ENCODE peak calls at places on chromosomes 7 and 10, in eight cellular contexts. Q is activated effector memory CD4-positive, alpha-beta T cell treated with anti-CD3 and anti-CD28 coated beads, Interleukin-2, amount 50 U/mL, for 16 hours; I is stimulated activated CD4-positive, alpha-beta T cell treated with anti-CD3 and anti-CD28 coated beads, Interleukin-12 subunit alpha, Interleukin-12 subunit beta, amount 100 ng/mL, for 4 hours; A is EH; W is amniotic epithelial cell; D is germinal center; R is stomach; E is right lobe of liver. X is an unnamed sample.

GRCh38 chr10:90288403-90288933 is 569.4 kb downstream of the HTR7 start:
- DNase-seq in E (no peak), D (no peak), R (no peak), I (no peak), A (peak; percentile 61), Q (no peak), W (peak; percentile 55), X (no peak)

GRCh38 chr10:131477457-131478205 is 166.1 kb upstream of the TCERG1L start:
- DNase-seq in W (no peak), D (no peak), A (no peak), Q (no peak), R (no peak), I (no peak), E (no peak), X (no peak)

GRCh38 chr7:148718431-148718830 is 19.7 kb downstream of the CUL1 start:
- DNase-seq in R (no peak), E (no peak), I (no peak), A (no peak), Q (no peak), W (no peak), D (no peak), X (no peak)

GRCh38 chr7:73635428-73636200 is 11.3 kb upstream of the MLXIPL start:
- DNase-seq in Q (no peak), W (no peak), D (no peak), E (no peak), R (no peak), I (no peak), A (no peak), X (no peak)

GRCh38 chr7:77497079-77497478 is 40.0 kb upstream of the PTPN12 start:
- DNase-seq in W (no peak), I (no peak), R (no peak), D (no peak), E (no peak), A (no peak), Q (no peak), X (no peak)

GRCh38 chr10:61284222-61284890 is 168.8 kb downstream of the TMEM26 start:
- DNase-seq in W (peak; percentile 96), I (no peak), R (no peak), D (peak; percentile 6), E (no peak), A (peak; percentile 80), Q (no peak), X (no peak)

GRCh38 chr7:50208335-50208982 is 96.1 kb upstream of the IKZF1 start:
- DNase-seq in W (no peak), I (no peak), Q (peak; percentile 69), A (no peak), R (no peak), D (no peak), E (no peak), X (no peak)

GRCh38 chr7:16129431-16130126 is 291.8 kb downstream of the CRPPA start:
- DNase-seq in W (peak; percentile 71), E (no peak), I (no peak), A (peak; percentile 88), R (no peak), D (no peak), Q (no peak), X (no peak)

GRCh38 chr7:44767912-44768662 is 19.4 kb downstream of the ZMIZ2 start:
- DNase-seq in I (no peak), Q (peak; percentile 71), W (no peak), A (peak; percentile 25), R (peak; percentile 55), D (peak; percentile 37), E (no peak), X (no peak)

GRCh38 chr10:116985611-116986010 is 19.4 kb downstream of the SHTN1 start:
- DNase-seq in E (no peak), Q (no peak), R (no peak), I (no peak), A (no peak), D (no peak), W (no peak), X (no peak)

GRCh38 chr10:77877461-77878344 is 48.9 kb downstream of the DLG5 start:
- DNase-seq in R (peak; percentile 44), A (peak; percentile 57), Q (no peak), I (no peak), E (no peak), D (peak; percentile 81), W (peak; percentile 74), X (no peak)

GRCh38 chr10:5684971-5685763 is 529 bp downstream of the TASOR2 start:
- DNase-seq in E (peak; percentile 72), A (peak; percentile 78), W (peak; percentile 71), D (peak; percentile 45), Q (peak; percentile 90), I (peak; percentile 60), R (peak; percentile 66), X (peak; percentile 75)

GRCh38 chr7:64562621-64563275 is at the start of gene ZNF680:
- DNase-seq in W (peak; percentile 93), Q (peak; percentile 95), D (peak; percentile 91), I (peak; percentile 82), R (peak; percentile 95), A (peak; percentile 96), E (peak; percentile 97), X (peak; percentile 82)

GRCh38 chr10:29862926-29863614 is 196.3 kb downstream of the JCAD start:
- DNase-seq in R (no peak), A (peak; percentile 68), E (no peak), Q (no peak), W (peak; percentile 55), D (no peak), I (no peak), X (no peak)

GRCh38 chr10:64534616-64535015 is 1013.4 kb downstream of the REEP3 start:
- DNase-seq in Q (no peak), A (no peak), W (no peak), R (no peak), E (no peak), D (no peak), I (no peak), X (no peak)

X was measured in activated T-cell treated with anti-CD3 and anti-CD28 coated beads for 48 hours.